ENCODE peak calls at places on chromosomes 1 and 21, in ten cellular contexts. One of them, this sample, is unnamed.
A peak's percentile ranks its signal among the peaks of the same experiment; 100 is the strongest.

GRCh38 chr1:156246241-156246761 is 1.6 kb downstream of the PAQR6 start:
- DNase-seq in right cardiac atrium: no peak
- DNase-seq in heart right ventricle: no peak
- DNase-seq in heart left ventricle: no peak
- DNase-seq in OCI-LY7: no peak
- DNase-seq in adrenal gland: no peak
- DNase-seq in cardiac muscle cell: no peak
- DNase-seq in GM23338: peak; percentile 38
- DNase-seq in fibroblast of lung: no peak
- DNase-seq in ovary: no peak
- DNase-seq in this sample: no peak

GRCh38 chr21:34545079-34545884 is 33.3 kb upstream of the KCNE1 start:
- DNase-seq in ovary: no peak
- DNase-seq in heart left ventricle: peak; percentile 32
- DNase-seq in OCI-LY7: peak; percentile 74
- DNase-seq in cardiac muscle cell: peak; percentile 90
- DNase-seq in GM23338: peak; percentile 26
- DNase-seq in adrenal gland: no peak
- DNase-seq in right cardiac atrium: no peak
- DNase-seq in heart right ventricle: no peak
- DNase-seq in fibroblast of lung: peak; percentile 89
- DNase-seq in this sample: no peak

GRCh38 chr1:46804027-46804889 is 5.4 kb downstream of the CYP4B1 start:
- DNase-seq in OCI-LY7: no peak
- DNase-seq in cardiac muscle cell: no peak
- DNase-seq in ovary: no peak
- DNase-seq in adrenal gland: no peak
- DNase-seq in GM23338: no peak
- DNase-seq in right cardiac atrium: no peak
- DNase-seq in heart right ventricle: peak; percentile 40
- DNase-seq in heart left ventricle: peak; percentile 46
- DNase-seq in fibroblast of lung: no peak
- DNase-seq in this sample: peak; percentile 81

GRCh38 chr1:36327421-36328087 is 4.1 kb upstream of the EVA1B start:
- DNase-seq in fibroblast of lung: no peak
- DNase-seq in ovary: no peak
- DNase-seq in heart right ventricle: no peak
- DNase-seq in adrenal gland: no peak
- DNase-seq in GM23338: no peak
- DNase-seq in heart left ventricle: no peak
- DNase-seq in OCI-LY7: no peak
- DNase-seq in cardiac muscle cell: peak; percentile 17
- DNase-seq in right cardiac atrium: no peak
- DNase-seq in this sample: no peak

GRCh38 chr1:67534627-67535065 is 104.4 kb upstream of the SERBP1 start:
- DNase-seq in heart right ventricle: no peak
- DNase-seq in cardiac muscle cell: peak; percentile 21
- DNase-seq in adrenal gland: no peak
- DNase-seq in heart left ventricle: no peak
- DNase-seq in ovary: no peak
- DNase-seq in GM23338: no peak
- DNase-seq in fibroblast of lung: peak; percentile 61
- DNase-seq in OCI-LY7: no peak
- DNase-seq in right cardiac atrium: no peak
- DNase-seq in this sample: no peak

GRCh38 chr1:170893655-170894297 is 41.6 kb upstream of the MROH9 start:
- DNase-seq in heart left ventricle: no peak
- DNase-seq in adrenal gland: no peak
- DNase-seq in right cardiac atrium: no peak
- DNase-seq in heart right ventricle: no peak
- DNase-seq in GM23338: no peak
- DNase-seq in cardiac muscle cell: no peak
- DNase-seq in ovary: no peak
- DNase-seq in OCI-LY7: no peak
- DNase-seq in fibroblast of lung: no peak
- DNase-seq in this sample: no peak

GRCh38 chr1:11681071-11681771 is at the start of gene MAD2L2:
- DNase-seq in OCI-LY7: peak; percentile 92
- DNase-seq in heart right ventricle: peak; percentile 90
- DNase-seq in fibroblast of lung: peak; percentile 71
- DNase-seq in right cardiac atrium: peak; percentile 90
- DNase-seq in heart left ventricle: peak; percentile 90
- DNase-seq in GM23338: peak; percentile 91
- DNase-seq in ovary: peak; percentile 91
- DNase-seq in adrenal gland: peak; percentile 83
- DNase-seq in cardiac muscle cell: peak; percentile 82
- DNase-seq in this sample: peak; percentile 94

GRCh38 chr1:20138961-20139550 is at the start of gene PLA2G2F:
- DNase-seq in OCI-LY7: no peak
- DNase-seq in right cardiac atrium: no peak
- DNase-seq in GM23338: no peak
- DNase-seq in heart left ventricle: no peak
- DNase-seq in heart right ventricle: no peak
- DNase-seq in fibroblast of lung: no peak
- DNase-seq in cardiac muscle cell: no peak
- DNase-seq in ovary: no peak
- DNase-seq in adrenal gland: no peak
- DNase-seq in this sample: no peak

GRCh38 chr1:169288011-169288414 is 79.6 kb downstream of the NME7 start:
- DNase-seq in ovary: no peak
- DNase-seq in right cardiac atrium: no peak
- DNase-seq in OCI-LY7: no peak
- DNase-seq in cardiac muscle cell: peak; percentile 60
- DNase-seq in GM23338: peak; percentile 63
- DNase-seq in fibroblast of lung: no peak
- DNase-seq in adrenal gland: no peak
- DNase-seq in heart left ventricle: no peak
- DNase-seq in heart right ventricle: no peak
- DNase-seq in this sample: no peak

GRCh38 chr1:21645550-21645949 is 23.6 kb downstream of the RAP1GAP start:
- DNase-seq in right cardiac atrium: no peak
- DNase-seq in fibroblast of lung: no peak
- DNase-seq in adrenal gland: no peak
- DNase-seq in heart left ventricle: no peak
- DNase-seq in heart right ventricle: no peak
- DNase-seq in OCI-LY7: no peak
- DNase-seq in GM23338: no peak
- DNase-seq in cardiac muscle cell: no peak
- DNase-seq in ovary: no peak
- DNase-seq in this sample: no peak

GRCh38 chr1:152228831-152229230 is 4.8 kb upstream of the HRNR start:
- DNase-seq in adrenal gland: no peak
- DNase-seq in fibroblast of lung: no peak
- DNase-seq in OCI-LY7: no peak
- DNase-seq in right cardiac atrium: no peak
- DNase-seq in GM23338: no peak
- DNase-seq in heart right ventricle: no peak
- DNase-seq in heart left ventricle: no peak
- DNase-seq in ovary: no peak
- DNase-seq in cardiac muscle cell: no peak
- DNase-seq in this sample: no peak

GRCh38 chr1:224432141-224432540 is 2.5 kb downstream of the WDR26 start:
- DNase-seq in right cardiac atrium: no peak
- DNase-seq in cardiac muscle cell: peak; percentile 30
- DNase-seq in OCI-LY7: no peak
- DNase-seq in ovary: no peak
- DNase-seq in adrenal gland: no peak
- DNase-seq in GM23338: no peak
- DNase-seq in fibroblast of lung: peak; percentile 49
- DNase-seq in heart right ventricle: no peak
- DNase-seq in heart left ventricle: no peak
- DNase-seq in this sample: no peak
- H3K4me1 ChIP-seq in right cardiac atrium: no peaks in the 10 kb centered on the region
- H3K4me1 ChIP-seq in cardiac muscle cell: peaks cover 26% of the 10 kb centered on the region
- H3K4me1 ChIP-seq in OCI-LY7: peaks cover 50% of the 10 kb centered on the region
- H3K4me1 ChIP-seq in ovary: peaks cover 6% of the 10 kb centered on the region
- H3K4me1 ChIP-seq in adrenal gland: peaks cover 32% of the 10 kb centered on the region
- H3K4me1 ChIP-seq in GM23338: peaks cover 32% of the 10 kb centered on the region
- H3K4me1 ChIP-seq in fibroblast of lung: peaks cover 11% of the 10 kb centered on the region
- H3K4me1 ChIP-seq in heart right ventricle: peaks cover 33% of the 10 kb centered on the region
- H3K4me1 ChIP-seq in heart left ventricle: peaks cover 24% of the 10 kb centered on the region
- H3K4me1 ChIP-seq in this sample: peaks cover 52% of the 10 kb centered on the region

GRCh38 chr1:197917553-197917812 is 311 bp downstream of the LHX9 start:
- DNase-seq in OCI-LY7: no peak
- DNase-seq in cardiac muscle cell: no peak
- DNase-seq in ovary: no peak
- DNase-seq in heart left ventricle: no peak
- DNase-seq in GM23338: no peak
- DNase-seq in adrenal gland: no peak
- DNase-seq in right cardiac atrium: no peak
- DNase-seq in fibroblast of lung: no peak
- DNase-seq in heart right ventricle: no peak
- DNase-seq in this sample: no peak

GRCh38 chr1:197915797-197916686 is 1.1 kb upstream of the LHX9 start:
- DNase-seq in heart left ventricle: peak; percentile 69
- DNase-seq in GM23338: peak; percentile 95
- DNase-seq in adrenal gland: peak; percentile 58
- DNase-seq in right cardiac atrium: peak; percentile 75
- DNase-seq in OCI-LY7: no peak
- DNase-seq in heart right ventricle: peak; percentile 60
- DNase-seq in cardiac muscle cell: peak; percentile 63
- DNase-seq in ovary: peak; percentile 82
- DNase-seq in fibroblast of lung: peak; percentile 51
- DNase-seq in this sample: peak; percentile 81

GRCh38 chr1:197913495-197914276 is 3.5 kb upstream of the LHX9 start:
- DNase-seq in OCI-LY7: no peak
- DNase-seq in ovary: no peak
- DNase-seq in right cardiac atrium: no peak
- DNase-seq in fibroblast of lung: no peak
- DNase-seq in heart left ventricle: no peak
- DNase-seq in adrenal gland: no peak
- DNase-seq in cardiac muscle cell: no peak
- DNase-seq in heart right ventricle: no peak
- DNase-seq in GM23338: peak; percentile 47
- DNase-seq in this sample: no peak

GRCh38 chr1:197914510-197914909 is 2.7 kb upstream of the LHX9 start:
- DNase-seq in cardiac muscle cell: no peak
- DNase-seq in right cardiac atrium: no peak
- DNase-seq in fibroblast of lung: no peak
- DNase-seq in GM23338: peak; percentile 68
- DNase-seq in heart right ventricle: no peak
- DNase-seq in ovary: no peak
- DNase-seq in adrenal gland: no peak
- DNase-seq in heart left ventricle: peak; percentile 43
- DNase-seq in OCI-LY7: no peak
- DNase-seq in this sample: no peak

DNA sequence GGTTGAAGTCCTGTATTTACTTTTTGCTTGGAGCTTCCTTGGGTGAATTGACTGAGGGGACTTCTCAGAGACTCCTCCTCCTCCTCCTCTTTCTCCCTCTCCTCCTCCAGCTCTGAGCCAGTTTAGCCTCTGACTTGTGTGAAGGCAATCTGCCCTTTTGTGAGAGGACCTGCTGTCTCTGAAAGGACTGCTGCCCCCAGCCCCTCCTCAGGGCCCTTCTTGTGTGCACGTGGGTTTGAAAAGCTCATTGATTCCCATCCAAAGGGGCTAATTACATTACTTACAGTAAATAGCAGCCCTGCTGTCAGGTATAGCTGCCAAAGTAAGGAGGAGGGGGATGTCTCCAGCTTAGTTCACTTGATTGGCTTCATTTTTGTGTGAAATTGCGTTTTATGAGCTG is 2.0 kb upstream of the LHX9 start:
- DNase-seq in heart right ventricle: no peak
- DNase-seq in ovary: no peak
- DNase-seq in heart left ventricle: no peak
- DNase-seq in right cardiac atrium: no peak
- DNase-seq in fibroblast of lung: no peak
- DNase-seq in OCI-LY7: no peak
- DNase-seq in GM23338: peak; percentile 20
- DNase-seq in adrenal gland: no peak
- DNase-seq in cardiac muscle cell: no peak
- DNase-seq in this sample: no peak
- H3K4me1 ChIP-seq in heart right ventricle: peaks cover 63% of the 10 kb centered on the region
- H3K4me1 ChIP-seq in ovary: peaks cover 19% of the 10 kb centered on the region
- H3K4me1 ChIP-seq in heart left ventricle: peaks cover 4% of the 10 kb centered on the region
- H3K4me1 ChIP-seq in right cardiac atrium: peaks cover 14% of the 10 kb centered on the region
- H3K4me1 ChIP-seq in fibroblast of lung: peaks cover 2% of the 10 kb centered on the region
- H3K4me1 ChIP-seq in OCI-LY7: no peaks in the 10 kb centered on the region
- H3K4me1 ChIP-seq in GM23338: peaks cover 76% of the 10 kb centered on the region
- H3K4me1 ChIP-seq in adrenal gland: peaks cover 21% of the 10 kb centered on the region
- H3K4me1 ChIP-seq in cardiac muscle cell: peaks cover 12% of the 10 kb centered on the region
- H3K4me1 ChIP-seq in this sample: peaks cover 59% of the 10 kb centered on the region

DNA sequence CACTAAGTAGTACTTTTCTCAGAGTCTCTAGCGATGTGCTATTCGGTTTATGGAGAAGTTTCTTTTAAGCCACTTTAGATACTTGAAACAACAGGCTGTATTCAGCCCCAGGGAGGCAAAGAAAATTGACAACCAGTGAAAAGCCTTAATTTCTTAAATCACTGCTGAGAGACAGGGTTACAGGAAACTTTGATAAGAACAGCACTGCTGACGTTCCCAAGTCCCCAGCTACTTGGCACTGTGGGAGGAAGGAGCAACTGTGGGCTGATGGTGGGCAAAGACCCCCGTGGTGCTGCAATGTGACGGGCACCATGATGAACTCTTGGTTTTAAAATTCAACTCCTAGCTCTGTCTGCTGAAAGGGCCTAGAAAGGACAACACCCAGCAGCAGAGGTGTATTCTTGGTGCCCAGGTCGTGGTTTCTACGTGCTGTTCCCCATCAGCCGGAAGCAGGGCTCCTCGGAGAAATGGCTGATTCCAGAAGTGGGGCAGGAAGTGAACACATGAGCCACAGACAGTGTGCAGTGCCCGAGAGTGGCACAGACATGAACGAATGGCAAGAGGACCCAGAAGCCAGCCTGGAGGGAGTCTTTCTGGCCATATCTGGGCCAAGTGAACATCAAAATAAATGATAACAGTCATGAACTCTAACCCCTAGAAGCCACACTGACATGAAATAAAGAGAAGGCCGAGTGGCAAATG is 5.3 kb downstream of the PTTG1IP start:
- DNase-seq in right cardiac atrium: no peak
- DNase-seq in fibroblast of lung: no peak
- DNase-seq in ovary: peak; percentile 13
- DNase-seq in cardiac muscle cell: no peak
- DNase-seq in heart left ventricle: no peak
- DNase-seq in heart right ventricle: peak; percentile 7
- DNase-seq in GM23338: no peak
- DNase-seq in OCI-LY7: no peak
- DNase-seq in adrenal gland: no peak
- DNase-seq in this sample: no peak
- H3K4me1 ChIP-seq in right cardiac atrium: peaks cover 25% of the 10 kb centered on the region
- H3K4me1 ChIP-seq in fibroblast of lung: peaks cover 42% of the 10 kb centered on the region
- H3K4me1 ChIP-seq in ovary: peaks cover 27% of the 10 kb centered on the region
- H3K4me1 ChIP-seq in cardiac muscle cell: peaks cover 23% of the 10 kb centered on the region
- H3K4me1 ChIP-seq in heart left ventricle: peaks cover 51% of the 10 kb centered on the region
- H3K4me1 ChIP-seq in heart right ventricle: peaks cover 64% of the 10 kb centered on the region
- H3K4me1 ChIP-seq in GM23338: peaks cover 34% of the 10 kb centered on the region
- H3K4me1 ChIP-seq in OCI-LY7: peaks cover 23% of the 10 kb centered on the region
- H3K4me1 ChIP-seq in adrenal gland: peaks cover 53% of the 10 kb centered on the region
- H3K4me1 ChIP-seq in this sample: peaks cover 67% of the 10 kb centered on the region

DNA sequence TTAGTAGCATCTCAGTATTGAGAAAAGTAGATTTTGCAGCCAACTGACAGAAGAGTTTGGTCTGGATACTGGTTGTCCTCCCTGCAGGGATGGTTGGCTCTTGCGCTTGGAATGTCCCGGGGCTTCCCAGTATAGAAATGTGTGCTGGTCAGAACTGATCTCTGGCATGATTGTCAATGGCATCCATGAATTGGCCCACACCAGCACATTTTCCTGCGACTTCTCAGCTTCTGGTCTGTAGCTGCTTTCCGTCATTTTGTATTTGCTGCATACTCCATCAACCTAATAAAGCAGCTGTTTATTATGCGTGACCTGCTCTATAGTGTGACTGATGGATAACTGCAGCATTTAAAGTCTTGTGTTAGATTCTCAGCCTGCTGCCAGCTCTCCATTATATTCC is 203.7 kb downstream of the S1PR1 start:
- DNase-seq in fibroblast of lung: no peak
- DNase-seq in heart left ventricle: no peak
- DNase-seq in cardiac muscle cell: no peak
- DNase-seq in GM23338: no peak
- DNase-seq in heart right ventricle: no peak
- DNase-seq in OCI-LY7: no peak
- DNase-seq in right cardiac atrium: no peak
- DNase-seq in adrenal gland: no peak
- DNase-seq in ovary: no peak
- DNase-seq in this sample: no peak
- H3K4me1 ChIP-seq in fibroblast of lung: no peaks in the 10 kb centered on the region
- H3K4me1 ChIP-seq in heart left ventricle: no peaks in the 10 kb centered on the region
- H3K4me1 ChIP-seq in cardiac muscle cell: peaks cover 28% of the 10 kb centered on the region
- H3K4me1 ChIP-seq in GM23338: peaks cover 18% of the 10 kb centered on the region
- H3K4me1 ChIP-seq in heart right ventricle: peaks cover 4% of the 10 kb centered on the region
- H3K4me1 ChIP-seq in OCI-LY7: peaks cover 22% of the 10 kb centered on the region
- H3K4me1 ChIP-seq in right cardiac atrium: no peaks in the 10 kb centered on the region
- H3K4me1 ChIP-seq in adrenal gland: no peaks in the 10 kb centered on the region
- H3K4me1 ChIP-seq in ovary: no peaks in the 10 kb centered on the region
- H3K4me1 ChIP-seq in this sample: no peaks in the 10 kb centered on the region

This sample was measured in psoas muscle.